ENCODE peak calls at places on chromosomes 12 and 14, in five cellular contexts. R is heart right ventricle; L is ovary; N is naive thymus-derived CD4-positive, alpha-beta T cell; E is pancreas. Z is an unnamed sample. For H3K4me1 and H3K36me3, the result is how much of the 10 kb centered on the place peaks cover.

GRCh38 chr14:36944307-36945010 is 227.9 kb downstream of the SLC25A21 start:
- DNase-seq in L (no peak), R (no peak), E (no peak), N (no peak), Z (no peak)

GRCh38 chr14:26531894-26532293 is 65.9 kb downstream of the NOVA1 start:
- DNase-seq in E (no peak), N (no peak), L (no peak), R (no peak), Z (no peak)

GRCh38 chr14:77459072-77459723 is 1.3 kb downstream of the AHSA1 start:
- DNase-seq in L (peak), N (peak), R (peak), E (peak), Z (peak)

GRCh38 chr12:2443766-2444165 is 351.0 kb upstream of the FKBP4 start:
- DNase-seq in E (no peak), L (no peak), R (no peak), N (no peak), Z (no peak)

GRCh38 chr12:57850924-57851323 is 4.4 kb upstream of the CTDSP2 start:
- DNase-seq in N (no peak), R (no peak), E (no peak), L (no peak), Z (no peak)

GRCh38 chr12:105167346-105167745 is 59.8 kb downstream of the WASHC4 start:
- DNase-seq in N (no peak), R (no peak), L (no peak), E (no peak), Z (no peak)

GRCh38 chr12:89067436-89067835 is 284.9 kb downstream of the DUSP6 start:
- DNase-seq in N (no peak), R (no peak), E (no peak), L (no peak), Z (no peak)

GRCh38 chr12:13101854-13102375 is 1.6 kb downstream of the GSG1 start:
- DNase-seq in E (no peak), N (peak), R (no peak), L (no peak), Z (peak)

GRCh38 chr14:64147126-64147790 is 146.9 kb downstream of the ESR2 start:
- DNase-seq in N (no peak), L (peak), E (no peak), R (no peak), Z (no peak)

GRCh38 chr12:42213023-42213422 is 25.0 kb downstream of the YAF2 start:
- DNase-seq in L (no peak), N (no peak), R (peak), E (no peak), Z (no peak)

GRCh38 chr12:102913453-102914226 is 3.4 kb downstream of the PAH start:
- DNase-seq in N (no peak), R (no peak), L (no peak), E (no peak), Z (no peak)

GRCh38 chr14:93959239-93960107 is 16.9 kb downstream of the ASB2 start:
- DNase-seq in E (peak), R (peak), L (no peak), N (peak), Z (no peak)

GRCh38 chr12:14961466-14962155 is at the start of gene ARHGDIB:
- DNase-seq in N (peak), E (peak), L (no peak), R (peak), Z (peak)

GRCh38 chr12:89412665-89413064 is 60.4 kb upstream of the DUSP6 start:
- DNase-seq in L (no peak), R (no peak), E (no peak), N (no peak), Z (no peak)

GRCh38 chr14:74572829-74573360 is 39.1 kb downstream of the LTBP2 start:
- DNase-seq in R (no peak), L (no peak), N (no peak), E (no peak), Z (peak)

GRCh38 chr12:3097836-3098235 is 20.7 kb downstream of the TSPAN9 start:
- DNase-seq in E (no peak), N (no peak), R (no peak), L (no peak), Z (no peak)

GRCh38 chr14:81625343-81625742 is 91.7 kb upstream of the SEL1L start:
- DNase-seq in E (no peak), R (no peak), N (no peak), L (no peak), Z (no peak)

GRCh38 chr14:67331368-67332125 is 28.1 kb downstream of the ATP6V1D start:
- DNase-seq in E (no peak), L (no peak), N (no peak), R (no peak), Z (no peak)

GRCh38 chr12:56933826-56934625 is at the start of gene SDR9C7:
- DNase-seq in R (no peak), N (no peak), E (no peak), L (no peak), Z (no peak)

GRCh38 chr12:64468966-64469365 is 17.0 kb downstream of the TBK1 start:
- DNase-seq in R (no peak), N (no peak), L (no peak), E (no peak), Z (no peak)

GRCh38 chr12:127063339-127064090 is 1203.5 kb upstream of the TMEM132C start:
- DNase-seq in N (no peak), E (peak), L (no peak), R (no peak), Z (no peak)

GRCh38 chr14:94771191-94771905 is 1.4 kb upstream of the GSC start:
- DNase-seq in E (no peak), R (no peak), L (no peak), N (no peak), Z (no peak)

GRCh38 chr12:104672501-104673265 is 215.9 kb downstream of the CHST11 start:
- DNase-seq in R (peak), N (no peak), L (no peak), E (peak), Z (no peak)

GRCh38 chr14:94921870-94922585 is 152.1 kb upstream of the GSC start:
- DNase-seq in N (no peak), R (peak), L (no peak), E (no peak), Z (no peak)

GRCh38 chr14:88989911-88990310 is 165.5 kb downstream of the TTC8 start:
- DNase-seq in L (no peak), N (no peak), R (no peak), E (no peak), Z (no peak)

GRCh38 chr14:88990856-88991255 is 166.4 kb downstream of the TTC8 start:
- DNase-seq in E (no peak), N (no peak), L (no peak), R (no peak), Z (no peak)

GRCh38 chr14:88995437-88996198 is 171.2 kb downstream of the TTC8 start:
- DNase-seq in R (no peak), N (no peak), E (no peak), L (no peak), Z (no peak)

GRCh38 chr14:88992011-88992410 is 167.6 kb downstream of the TTC8 start:
- DNase-seq in R (no peak), N (no peak), L (no peak), E (no peak), Z (no peak)

GRCh38 chr14:88993946-88994345 is 169.5 kb downstream of the TTC8 start:
- DNase-seq in R (no peak), L (no peak), N (no peak), E (no peak), Z (no peak)
- H3K4me1 ChIP-seq in R (under half), L (under half), N (under half), E (under half), Z (under half)

GRCh38 chr12:48940181-48940580 is 14.9 kb upstream of the FKBP11 start:
- DNase-seq in R (no peak), E (no peak), L (no peak), N (no peak), Z (no peak)
- H3K36me3 ChIP-seq in R (under half), E (under half), L (under half), N (under half), Z (under half)

DNA sequence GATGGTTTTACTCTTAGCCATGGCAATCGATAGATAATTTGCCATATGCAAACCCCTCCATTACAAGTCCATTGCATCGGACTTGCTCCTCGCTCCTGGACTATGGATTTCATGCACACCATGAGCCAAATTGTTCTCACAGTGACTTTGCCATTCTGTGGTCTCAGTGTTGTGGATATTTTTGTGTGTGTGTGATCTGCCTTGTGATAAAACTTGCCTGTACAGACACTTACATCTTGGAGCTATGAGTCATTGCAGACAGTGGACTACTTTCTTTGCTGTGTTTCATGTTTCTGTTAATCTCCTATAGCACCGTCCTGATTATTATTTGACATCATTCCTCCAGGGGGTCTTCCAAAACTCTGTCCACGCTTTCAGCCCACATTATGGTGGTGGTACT is 8.4 kb upstream of the OR4K13 start:
- DNase-seq in E (no peak), R (no peak), N (no peak), L (no peak), Z (no peak)
- H3K27ac ChIP-seq in E (no peak), R (no peak), N (no peak), L (no peak), Z (no peak)

GRCh38 chr12:48819986-48820385 is 1.7 kb downstream of the CACNB3 start:
- DNase-seq in N (no peak), L (no peak), R (no peak), E (no peak), Z (no peak)

GRCh38 chr12:48820406-48820805 is 2.1 kb downstream of the CACNB3 start:
- DNase-seq in R (no peak), E (no peak), L (no peak), N (no peak), Z (no peak)

GRCh38 chr12:48818831-48819590 is 715 bp downstream of the CACNB3 start:
- DNase-seq in R (no peak), E (peak), N (no peak), L (no peak), Z (no peak)

GRCh38 chr12:48816148-48816854 is 2.0 kb upstream of the CACNB3 start:
- DNase-seq in N (no peak), E (no peak), R (no peak), L (no peak), Z (peak)

GRCh38 chr12:48817957-48818830 is at the start of gene CACNB3:
- DNase-seq in L (peak), N (peak), R (peak), E (peak), Z (peak)
- H3K4me1 ChIP-seq in L (under half), N (under half), R (under half), E (under half), Z (under half)

DNA sequence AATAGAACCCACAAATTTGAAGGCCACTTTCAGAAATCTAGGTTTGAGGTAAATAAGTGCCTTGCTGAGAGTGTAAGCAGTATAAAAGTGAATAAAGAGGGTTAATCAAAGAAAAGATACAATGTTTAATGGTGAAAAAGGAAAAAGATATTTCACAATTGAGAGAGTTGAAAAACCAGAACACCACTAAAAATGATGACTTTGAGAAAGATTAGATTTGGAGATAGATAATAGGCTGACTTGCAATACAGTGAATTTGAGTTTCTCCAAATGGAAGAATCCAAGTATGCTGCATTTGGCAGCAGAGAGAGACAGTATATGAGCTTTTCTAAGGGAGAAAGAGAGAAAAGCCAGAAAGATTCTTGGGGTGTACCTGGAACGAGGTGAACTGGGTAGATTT is 2.2 kb downstream of the DENR start:
- DNase-seq in E (no peak), R (no peak), L (no peak), N (no peak), Z (no peak)
- H3K36me3 ChIP-seq in E (under half), R (under half), L (under half), N (half or more), Z (under half)

DNA sequence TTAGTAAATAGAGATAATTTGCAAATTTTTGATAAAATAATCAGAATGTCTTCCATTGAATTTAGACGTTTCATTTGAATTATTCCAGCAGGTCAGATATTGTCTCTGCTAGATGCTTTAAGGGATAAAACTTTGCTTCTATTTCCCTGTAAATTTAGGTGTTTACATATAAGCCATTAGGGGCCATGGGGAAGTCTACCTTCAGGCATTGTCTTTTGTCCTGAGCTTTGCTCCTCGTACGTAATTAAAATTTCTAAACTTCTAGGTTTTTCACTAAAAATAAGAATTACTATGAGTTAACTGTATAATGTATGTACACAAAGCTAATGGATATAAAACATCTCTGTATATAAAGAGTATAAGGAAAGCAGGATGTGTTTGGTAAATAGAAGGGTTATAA is 24.1 kb upstream of the CD69 start:
- DNase-seq in L (no peak), N (no peak), R (no peak), E (no peak), Z (no peak)
- H3K27ac ChIP-seq in L (no peak), N (no peak), R (no peak), E (no peak), Z (no peak)

DNA sequence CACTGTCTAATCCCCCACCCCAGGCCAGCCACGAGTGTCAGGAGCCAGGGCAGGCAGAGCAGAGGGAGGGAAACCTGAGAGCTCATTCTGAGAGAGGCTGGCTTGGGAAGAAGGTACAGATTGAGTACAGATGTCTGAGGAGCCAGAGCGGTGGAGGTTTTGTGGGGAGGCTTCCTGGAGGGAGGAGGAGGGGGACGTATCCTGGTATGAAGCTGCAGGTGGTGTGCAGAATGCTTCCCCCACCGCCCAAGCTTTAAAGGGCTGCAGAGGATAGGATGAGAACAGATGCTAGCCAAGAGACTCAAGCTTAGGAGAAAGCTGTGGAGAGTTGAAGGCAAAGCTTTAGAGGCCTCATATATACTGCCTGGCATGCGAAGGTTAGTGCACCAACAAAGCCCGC is 3.2 kb upstream of the TAMALIN start:
- DNase-seq in N (no peak), R (no peak), L (no peak), E (no peak), Z (no peak)
- H3K4me1 ChIP-seq in N (under half), R (under half), L (under half), E (under half), Z (under half)

GRCh38 chr14:54774824-54775223 is 127.8 kb downstream of the GCH1 start:
- DNase-seq in E (no peak), R (no peak), N (no peak), L (no peak), Z (no peak)

GRCh38 chr14:54776361-54777001 is 126.1 kb downstream of the GCH1 start:
- DNase-seq in N (peak), R (peak), E (no peak), L (no peak), Z (no peak)

GRCh38 chr14:54777395-54777794 is 125.2 kb downstream of the GCH1 start:
- DNase-seq in R (no peak), L (no peak), N (no peak), E (no peak), Z (no peak)

GRCh38 chr14:54773171-54774006 is 129.2 kb downstream of the GCH1 start:
- DNase-seq in N (peak), R (peak), L (peak), E (peak), Z (peak)

GRCh38 chr14:54775486-54776100 is 127.0 kb downstream of the GCH1 start:
- DNase-seq in R (no peak), E (no peak), N (no peak), L (no peak), Z (no peak)
- H3K36me3 ChIP-seq in R (under half), E (under half), N (under half), L (under half), Z (under half)

GRCh38 chr12:16019131-16019530 is 108.0 kb downstream of the DERA start:
- DNase-seq in L (no peak), N (no peak), R (no peak), E (no peak), Z (no peak)
- H3K27ac ChIP-seq in L (no peak), N (no peak), R (no peak), E (no peak), Z (no peak)

GRCh38 chr12:120693848-120694247 is 6.9 kb downstream of the MLEC start:
- DNase-seq in R (no peak), L (no peak), N (no peak), E (no peak), Z (no peak)
- H3K4me1 ChIP-seq in R (half or more), L (under half), N (under half), E (under half), Z (under half)

Z was measured in prostate gland.